ENCODE peak calls at places on chromosome X, in four cellular contexts. D is small intestine, C is transverse colon, O is tibial artery. T is an unnamed sample.
A peak's percentile ranks its signal among the peaks of the same experiment; 100 is the strongest.

GRCh38 chrX:153687121-153688039 is at the start of gene SLC6A8:
- DNase-seq in C (peak; percentile 71), D (peak; percentile 64), O (peak; percentile 86), T (peak; percentile 43)

GRCh38 chrX:13287816-13288215 is 32.0 kb downstream of the ATXN3L start:
- DNase-seq in D (no peak), O (no peak), C (no peak), T (no peak)

GRCh38 chrX:103248553-103248952 is 6.4 kb downstream of the TCEAL8 start:
- DNase-seq in C (no peak), D (peak; percentile 12), O (no peak), T (no peak)

GRCh38 chrX:68999351-68999750 is 165.9 kb downstream of the PJA1 start:
- DNase-seq in C (no peak), D (no peak), O (no peak), T (no peak)

GRCh38 chrX:10045327-10046000 is 78.3 kb downstream of the CLDN34 start:
- DNase-seq in C (no peak), D (no peak), O (peak; percentile 87), T (no peak)

GRCh38 chrX:114162068-114162735 is 421.7 kb upstream of the HTR2C start:
- DNase-seq in C (no peak), D (no peak), O (no peak), T (no peak)

GRCh38 chrX:3811331-3812311 is 98.2 kb upstream of the PRKX start:
- DNase-seq in O (no peak), C (peak; percentile 28), D (peak; percentile 35), T (peak; percentile 44)

GRCh38 chrX:105136786-105137185 is 83.7 kb downstream of the TEX13A start:
- DNase-seq in O (no peak), D (no peak), C (no peak), T (no peak)

GRCh38 chrX:138859421-138859820 is 147.9 kb upstream of the FGF13 start:
- DNase-seq in C (no peak), D (no peak), O (no peak), T (no peak)
- H3K9me3 ChIP-seq in C (no peaks in the 10 kb centered on the region), D (no peaks in the 10 kb centered on the region), O (no peaks in the 10 kb centered on the region), T (no peaks in the 10 kb centered on the region)

GRCh38 chrX:144586756-144587155 is 660.5 kb upstream of the SPANXN1 start:
- DNase-seq in C (no peak), D (no peak), O (no peak), T (no peak)

DNA sequence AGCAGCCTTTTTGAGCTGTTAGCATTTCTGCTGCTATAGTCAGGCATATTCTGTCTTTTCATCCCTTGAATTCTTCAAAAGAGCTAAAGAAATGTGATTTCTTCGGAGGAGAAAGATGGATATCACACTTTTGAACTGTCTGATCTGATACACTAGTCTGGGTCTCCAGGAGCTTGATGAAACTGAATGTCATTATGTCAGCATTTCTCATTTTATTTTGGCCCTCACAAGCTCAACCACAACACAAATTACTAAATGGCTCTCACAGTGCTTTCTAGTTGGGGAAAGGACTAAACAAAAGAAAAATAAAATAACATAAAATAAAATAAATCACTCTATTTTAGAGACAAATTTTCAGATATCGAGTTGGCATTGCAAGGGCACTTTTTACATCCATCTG is 655.3 kb upstream of the SPANXN1 start:
- DNase-seq in C (no peak), D (no peak), O (no peak), T (no peak)
- H3K9me3 ChIP-seq in C (no peaks in the 10 kb centered on the region), D (no peaks in the 10 kb centered on the region), O (no peaks in the 10 kb centered on the region), T (no peaks in the 10 kb centered on the region)

GRCh38 chrX:64184396-64184795 is 21.1 kb downstream of the AMER1 start:
- DNase-seq in O (no peak), D (no peak), C (no peak), T (no peak)
- H3K9me3 ChIP-seq in O (no peaks in the 10 kb centered on the region), D (no peaks in the 10 kb centered on the region), C (no peaks in the 10 kb centered on the region), T (no peaks in the 10 kb centered on the region)

GRCh38 chrX:145003443-145003842 is 243.9 kb upstream of the SPANXN1 start:
- DNase-seq in C (no peak), O (no peak), D (no peak), T (no peak)
- H3K9me3 ChIP-seq in C (no peaks in the 10 kb centered on the region), O (no peaks in the 10 kb centered on the region), D (no peaks in the 10 kb centered on the region), T (no peaks in the 10 kb centered on the region)

GRCh38 chrX:155867821-155868220 is 13.3 kb upstream of the VAMP7 start:
- DNase-seq in C (no peak), O (no peak), D (no peak), T (no peak)
- H3K9me3 ChIP-seq in C (peaks cover 7% of the 10 kb centered on the region), O (no peaks in the 10 kb centered on the region), D (no peaks in the 10 kb centered on the region), T (no peaks in the 10 kb centered on the region)

GRCh38 chrX:39518451-39519212 is 579.1 kb downstream of the BCOR start:
- DNase-seq in D (no peak), O (peak; percentile 72), C (no peak), T (no peak)

GRCh38 chrX:39516399-39516798 is 581.4 kb downstream of the BCOR start:
- DNase-seq in D (no peak), O (no peak), C (no peak), T (no peak)

GRCh38 chrX:39519213-39519544 is 578.6 kb downstream of the BCOR start:
- DNase-seq in C (no peak), O (no peak), D (no peak), T (no peak)

GRCh38 chrX:39513836-39514235 is 583.9 kb downstream of the BCOR start:
- DNase-seq in O (no peak), D (no peak), C (no peak), T (no peak)

GRCh38 chrX:39519566-39520301 is 578.0 kb downstream of the BCOR start:
- DNase-seq in D (no peak), C (no peak), O (no peak), T (no peak)
- H3K9me3 ChIP-seq in D (no peaks in the 10 kb centered on the region), C (no peaks in the 10 kb centered on the region), O (peaks cover 11% of the 10 kb centered on the region), T (no peaks in the 10 kb centered on the region)

DNA sequence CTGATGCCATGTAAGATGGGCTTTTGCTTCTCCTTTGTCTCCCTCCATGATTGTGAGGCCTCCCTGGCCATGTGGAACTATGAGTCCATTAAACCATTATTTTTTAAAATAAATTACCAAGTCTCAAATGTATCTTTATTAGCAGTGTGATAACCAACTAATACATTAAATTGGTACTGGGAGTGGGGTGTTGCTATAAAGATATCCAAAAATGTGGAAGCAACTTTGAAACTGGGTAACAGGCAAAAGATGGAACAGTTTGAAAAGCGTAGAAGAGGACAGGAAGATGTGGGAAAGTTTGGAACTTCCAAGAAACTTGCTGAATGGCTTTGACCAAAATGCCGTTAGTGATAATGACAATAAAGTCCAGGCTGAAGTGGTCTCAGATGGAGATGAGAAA is 526.7 kb downstream of the SH3BGRL start:
- DNase-seq in D (no peak), O (no peak), C (no peak), T (no peak)
- H3K9me3 ChIP-seq in D (no peaks in the 10 kb centered on the region), O (peaks cover 23% of the 10 kb centered on the region), C (no peaks in the 10 kb centered on the region), T (no peaks in the 10 kb centered on the region)

DNA sequence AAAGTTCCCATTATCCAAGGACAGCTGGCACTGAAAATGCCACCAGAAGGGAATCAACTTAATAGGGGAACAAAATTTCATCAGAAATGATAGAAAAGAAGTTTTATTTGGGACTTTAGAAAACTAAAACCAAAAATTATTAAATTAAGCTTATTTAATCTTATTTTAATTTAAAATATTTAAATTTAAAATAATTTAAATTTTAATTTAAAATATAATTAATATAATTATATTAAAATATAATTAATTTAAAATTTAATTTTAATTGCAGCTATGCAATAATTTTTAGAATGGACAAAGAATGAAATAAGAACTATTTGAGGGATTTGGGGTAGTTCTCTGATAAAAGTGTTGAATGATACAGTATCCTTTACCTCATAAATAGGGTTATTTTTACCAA is 10.2 kb upstream of the VAMP7 start:
- DNase-seq in C (no peak), O (no peak), D (no peak), T (no peak)
- H3K9me3 ChIP-seq in C (peaks cover 7% of the 10 kb centered on the region), O (no peaks in the 10 kb centered on the region), D (no peaks in the 10 kb centered on the region), T (no peaks in the 10 kb centered on the region)

GRCh38 chrX:65072590-65072989 is 96.3 kb upstream of the ZC4H2 start:
- DNase-seq in D (no peak), C (no peak), O (no peak), T (no peak)

GRCh38 chrX:65073233-65073632 is 97.0 kb upstream of the ZC4H2 start:
- DNase-seq in C (no peak), O (no peak), D (no peak), T (no peak)
- H3K9me3 ChIP-seq in C (no peaks in the 10 kb centered on the region), O (peaks cover 18% of the 10 kb centered on the region), D (no peaks in the 10 kb centered on the region), T (no peaks in the 10 kb centered on the region)

GRCh38 chrX:142134533-142134932 is 70.6 kb downstream of the MAGEC2 start:
- DNase-seq in C (no peak), D (no peak), O (no peak), T (no peak)
- H3K9me3 ChIP-seq in C (no peaks in the 10 kb centered on the region), D (no peaks in the 10 kb centered on the region), O (no peaks in the 10 kb centered on the region), T (no peaks in the 10 kb centered on the region)

T was measured in naive thymus-derived CD4-positive, alpha-beta T cell.